ENCODE peak calls at places on chromosomes 6 and 20, in five cellular contexts. A is AG04450; O is NAMALWA; N is stimulated activated CD4-positive, alpha-beta T cell treated with anti-CD3 and anti-CD28 coated beads, Interleukin-1b, Interleukin-23, amount 100 ng/mL, for 24 hours; Q is activated T-helper 2 cell treated with anti-CD3 and anti-CD28 coated beads, Interferon-gamma antibody, Interleukin-2, Interleukin-4, amounts not matched to agents 10 μg/mL and 5 μg/mL and 100 μg/mL, durations not matched to agents 14 hours and 24 hours and 36 hours. J is an unnamed sample.

GRCh38 chr6:169316651-169317050 is 63.0 kb upstream of the THBS2 start:
- DNase-seq in Q (no peak), A (no peak), N (no peak), O (no peak), J (no peak)

GRCh38 chr20:61109221-61109805 is 142.7 kb upstream of the CDH4 start:
- DNase-seq in O (no peak), N (no peak), Q (no peak), A (no peak), J (no peak)

GRCh38 chr20:24773751-24774201 is 175.3 kb upstream of the CST7 start:
- DNase-seq in A (peak; percentile 13), Q (no peak), O (no peak), N (no peak), J (no peak)

GRCh38 chr6:150799276-150799805 is 66.2 kb upstream of the MTHFD1L start:
- DNase-seq in Q (no peak), A (no peak), O (no peak), N (no peak), J (no peak)

GRCh38 chr6:21615504-21615903 is 22.0 kb downstream of the SOX4 start:
- DNase-seq in Q (no peak), A (no peak), O (no peak), N (no peak), J (no peak)

GRCh38 chr6:113540491-113540890 is 316.7 kb upstream of the MARCKS start:
- DNase-seq in O (no peak), A (no peak), N (no peak), Q (no peak), J (no peak)

GRCh38 chr6:44254957-44255808 is 2.1 kb downstream of the SLC35B2 start:
- DNase-seq in O (peak; percentile 70), N (no peak), Q (no peak), A (no peak), J (no peak)

GRCh38 chr20:41234546-41234945 is 83.0 kb downstream of the ZHX3 start:
- DNase-seq in Q (no peak), A (no peak), O (no peak), N (no peak), J (no peak)

GRCh38 chr6:108689279-108690161 is 128.8 kb downstream of the FOXO3 start:
- DNase-seq in Q (no peak), A (peak; percentile 89), N (no peak), O (no peak), J (no peak)

GRCh38 chr20:57403216-57403615 is 12.0 kb downstream of the RBM38 start:
- DNase-seq in A (no peak), N (no peak), O (no peak), Q (no peak), J (no peak)

GRCh38 chr20:38320221-38320620 is 16.3 kb downstream of the BPI start:
- DNase-seq in A (no peak), Q (no peak), N (no peak), O (no peak), J (no peak)

GRCh38 chr6:169722362-169723199 is 1.7 kb downstream of the PHF10 start:
- DNase-seq in A (peak; percentile 18), N (no peak), Q (no peak), O (peak; percentile 52), J (peak; percentile 79)

GRCh38 chr6:54719633-54720032 is 126.9 kb upstream of the FAM83B start:
- DNase-seq in N (no peak), O (no peak), A (no peak), Q (no peak), J (no peak)

GRCh38 chr6:109718991-109719390 is 27.9 kb downstream of the FIG4 start:
- DNase-seq in O (no peak), N (no peak), Q (no peak), A (no peak), J (no peak)

GRCh38 chr6:28544211-28544610 is 18.5 kb downstream of the GPX5 start:
- DNase-seq in Q (no peak), O (peak; percentile 28), N (no peak), A (no peak), J (no peak)

GRCh38 chr20:33791959-33792597 is 19.1 kb upstream of the CHMP4B start:
- DNase-seq in N (peak; percentile 32), O (peak; percentile 71), Q (peak; percentile 34), A (no peak), J (no peak)

GRCh38 chr6:52215787-52216186 is 28.5 kb downstream of the IL17F start:
- DNase-seq in O (no peak), Q (no peak), A (no peak), N (no peak), J (no peak)

GRCh38 chr6:121810346-121811032 is 375.0 kb downstream of the GJA1 start:
- DNase-seq in O (no peak), N (no peak), A (no peak), Q (no peak), J (no peak)

GRCh38 chr6:31736026-31736767 is at the start of gene CLIC1:
- DNase-seq in A (no peak), Q (peak; percentile 79), N (peak; percentile 69), O (peak; percentile 82), J (no peak)

GRCh38 chr6:105483492-105483891 is 80.6 kb upstream of the PREP start:
- DNase-seq in A (no peak), O (no peak), N (no peak), Q (no peak), J (no peak)

GRCh38 chr6:83511901-83512681 is at the start of gene PRSS35:
- DNase-seq in Q (no peak), O (peak; percentile 13), A (no peak), N (no peak), J (no peak)

GRCh38 chr6:155693573-155694428 is 238.2 kb upstream of the NOX3 start:
- DNase-seq in O (no peak), A (no peak), Q (no peak), N (no peak), J (no peak)

GRCh38 chr6:12957321-12958051 is 240.9 kb downstream of the PHACTR1 start:
- DNase-seq in N (peak; percentile 1), Q (peak; percentile 11), O (peak; percentile 33), A (peak; percentile 3), J (peak; percentile 36)

GRCh38 chr6:81969814-81970213 is 217.3 kb upstream of the TENT5A start:
- DNase-seq in N (no peak), O (no peak), Q (no peak), A (no peak), J (no peak)